ENCODE peak calls at places on chromosomes 1 and 21, in eight cellular contexts. J, P, X, H, L, U, K and W are unnamed samples.

GRCh38 chr1:8303876-8304275 is 14.0 kb upstream of the SLC45A1 start:
- DNase-seq in K (no peak), P (no peak), L (no peak), J (no peak), U (no peak), X (no peak), H (no peak), W (no peak)

GRCh38 chr1:21773585-21773984 is 9.4 kb downstream of the USP48 start:
- DNase-seq in X (peak), L (no peak), H (no peak), J (no peak), U (no peak), K (no peak), P (no peak), W (no peak)

GRCh38 chr21:34887729-34888568 is 161.2 kb downstream of the RUNX1 start:
- DNase-seq in P (peak), H (peak), K (peak), L (peak), X (peak), J (peak), U (peak), W (peak)

GRCh38 chr1:234837713-234838112 is 227.7 kb upstream of the IRF2BP2 start:
- DNase-seq in L (no peak), J (no peak), U (no peak), H (no peak), X (no peak), K (no peak), P (no peak), W (no peak)

GRCh38 chr1:185062710-185063370 is 17.5 kb downstream of the RNF2 start:
- DNase-seq in U (no peak), X (no peak), K (no peak), H (no peak), P (no peak), J (no peak), L (no peak), W (no peak)

GRCh38 chr21:42746593-42747266 is 93.3 kb downstream of the PDE9A start:
- DNase-seq in U (no peak), L (no peak), K (no peak), H (no peak), X (peak), J (no peak), P (no peak), W (no peak)

GRCh38 chr1:227330709-227331108 is 12.4 kb upstream of the CDC42BPA start:
- DNase-seq in U (no peak), L (no peak), X (no peak), K (no peak), P (no peak), J (no peak), H (no peak), W (no peak)

GRCh38 chr1:94714552-94714951 is 105.6 kb upstream of the SLC44A3 start:
- DNase-seq in H (no peak), J (no peak), L (no peak), X (no peak), K (no peak), U (no peak), P (no peak), W (no peak)

GRCh38 chr21:33033094-33033951 is 7.6 kb downstream of the OLIG2 start:
- DNase-seq in J (no peak), L (peak), H (no peak), U (no peak), K (no peak), X (no peak), P (no peak), W (no peak)

GRCh38 chr1:116433283-116434257 is 60.5 kb downstream of the ATP1A1 start:
- DNase-seq in J (no peak), U (no peak), H (peak), K (peak), L (peak), P (no peak), X (no peak), W (peak)

GRCh38 chr1:86704972-86705632 is 726 bp downstream of the SH3GLB1 start:
- DNase-seq in H (peak), U (no peak), X (peak), J (peak), L (peak), P (peak), K (peak), W (peak)

GRCh38 chr1:167107456-167107855 is 13.6 kb downstream of the STYXL2 start:
- DNase-seq in H (no peak), P (peak), L (no peak), X (no peak), U (no peak), K (no peak), J (no peak), W (no peak)

GRCh38 chr1:205013683-205014367 is 29.2 kb upstream of the CNTN2 start:
- DNase-seq in J (peak), X (no peak), U (no peak), L (peak), K (peak), H (no peak), P (no peak), W (peak)

GRCh38 chr21:33197546-33197945 is 32.2 kb upstream of the IFNAR2 start:
- DNase-seq in P (no peak), L (no peak), H (no peak), X (no peak), K (no peak), U (no peak), J (no peak), W (no peak)

GRCh38 chr1:217274927-217275616 is 355.8 kb downstream of the GPATCH2 start:
- DNase-seq in U (peak), P (peak), X (no peak), K (no peak), L (no peak), J (no peak), H (no peak), W (no peak)

GRCh38 chr1:41891403-41891896 is 27.3 kb downstream of the HIVEP3 start:
- DNase-seq in K (peak), L (peak), J (no peak), P (peak), X (peak), H (no peak), U (no peak), W (no peak)

GRCh38 chr1:231041705-231042261 is 1.7 kb upstream of the FAM89A start:
- DNase-seq in H (no peak), P (no peak), K (no peak), J (no peak), U (no peak), X (no peak), L (no peak), W (no peak)

GRCh38 chr1:43354936-43355335 is 3.8 kb upstream of the CDC20 start:
- DNase-seq in U (no peak), P (no peak), J (no peak), L (no peak), H (no peak), X (no peak), K (no peak), W (no peak)

GRCh38 chr1:222583079-222583478 is 6.7 kb downstream of the TAF1A start:
- DNase-seq in L (no peak), P (no peak), U (no peak), H (no peak), K (no peak), X (no peak), J (no peak), W (no peak)

GRCh38 chr1:90012305-90012704 is 17.4 kb downstream of the ZNF326 start:
- DNase-seq in K (no peak), U (no peak), L (no peak), H (no peak), X (no peak), J (no peak), P (no peak), W (no peak)

GRCh38 chr1:151992345-151993083 is 1.1 kb downstream of the S100A10 start:
- DNase-seq in P (peak), U (peak), L (no peak), H (no peak), J (peak), X (peak), K (peak), W (no peak)

GRCh38 chr1:18357831-18358230 is 122.9 kb upstream of the KLHDC7A start:
- DNase-seq in H (no peak), L (no peak), P (no peak), J (no peak), X (no peak), K (no peak), U (no peak), W (no peak)

GRCh38 chr21:18384771-18385170 is 18.8 kb downstream of the TMPRSS15 start:
- DNase-seq in K (no peak), L (peak), H (no peak), U (no peak), J (peak), X (no peak), P (peak), W (no peak)

GRCh38 chr21:30984897-30985296 is 53.4 kb downstream of the KRTAP19-8 start:
- DNase-seq in H (no peak), L (no peak), K (no peak), J (no peak), X (no peak), P (no peak), U (no peak), W (no peak)

GRCh38 chr1:76871355-76871974 is 4.2 kb downstream of the ST6GALNAC5 start:
- DNase-seq in U (no peak), H (no peak), X (no peak), L (no peak), P (no peak), J (no peak), K (no peak), W (no peak)

GRCh38 chr1:226073184-226073950 is 10.9 kb downstream of the H3-3A start:
- DNase-seq in U (no peak), L (peak), H (no peak), K (no peak), P (no peak), J (no peak), X (no peak), W (no peak)

GRCh38 chr1:83959824-83960441 is 39.0 kb downstream of the TTLL7 start:
- DNase-seq in X (no peak), U (peak), P (no peak), J (no peak), L (no peak), K (peak), H (no peak), W (no peak)

GRCh38 chr1:221478050-221478949 is 263.6 kb downstream of the DUSP10 start:
- DNase-seq in L (peak), P (peak), K (peak), H (peak), U (peak), X (peak), J (peak), W (peak)

GRCh38 chr1:9346566-9346965 is 53.9 kb downstream of the SPSB1 start:
- DNase-seq in P (no peak), J (no peak), U (no peak), H (no peak), X (no peak), L (peak), K (no peak), W (no peak)

GRCh38 chr21:39481886-39482285 is 30.1 kb downstream of the SH3BGR start:
- DNase-seq in H (no peak), U (no peak), K (no peak), X (no peak), L (no peak), P (no peak), J (no peak), W (no peak)

GRCh38 chr1:213415686-213416380 is 364.8 kb downstream of the RPS6KC1 start:
- DNase-seq in K (no peak), X (no peak), J (no peak), U (no peak), P (peak), H (no peak), L (no peak), W (no peak)

GRCh38 chr1:7388488-7389185 is 382.5 kb upstream of the VAMP3 start:
- DNase-seq in L (no peak), K (peak), X (no peak), U (no peak), J (peak), H (peak), P (no peak), W (peak)

GRCh38 chr1:176843352-176844297 is 320.9 kb downstream of the ASTN1 start:
- DNase-seq in P (no peak), X (no peak), H (no peak), K (peak), U (peak), L (peak), J (peak), W (no peak)

GRCh38 chr1:156876281-156876680 is 15.6 kb downstream of the NTRK1 start:
- DNase-seq in X (no peak), U (no peak), P (no peak), H (no peak), J (no peak), K (no peak), L (no peak), W (no peak)

GRCh38 chr1:109025691-109026090 is 16.2 kb downstream of the WDR47 start:
- DNase-seq in U (no peak), H (no peak), J (no peak), X (no peak), L (no peak), K (no peak), P (no peak), W (no peak)

GRCh38 chr1:168428063-168428731 is 115.6 kb downstream of the XCL2 start:
- DNase-seq in J (peak), X (no peak), U (peak), H (peak), L (peak), K (peak), P (no peak), W (peak)